ENCODE peak calls at places on chromosomes 13 and 19, in eight cellular contexts. One of them, this sample, is unnamed.

GRCh38 chr13:113420833-113421600 is 32.3 kb downstream of the ADPRHL1 start:
- DNase-seq in activated B cell treated with CpG ODN at 0.5 μM for 24 hours: no peak
- DNase-seq in mucosa of gallbladder: no peak
- DNase-seq in aorta: peak
- DNase-seq in fibroblast of lung: no peak
- DNase-seq in coronary artery: no peak
- DNase-seq in osteocyte: no peak
- DNase-seq in stimulated activated CD8-positive, alpha-beta memory T cell treated with anti-CD3 and anti-CD28 coated beads, Interleukin-7, amount 100 ng/mL, for 1 hour: no peak
- DNase-seq in this sample: no peak

GRCh38 chr19:51784922-51785690 is 9.9 kb upstream of the FPR3 start:
- DNase-seq in osteocyte: no peak
- DNase-seq in coronary artery: peak
- DNase-seq in stimulated activated CD8-positive, alpha-beta memory T cell treated with anti-CD3 and anti-CD28 coated beads, Interleukin-7, amount 100 ng/mL, for 1 hour: no peak
- DNase-seq in aorta: no peak
- DNase-seq in fibroblast of lung: peak
- DNase-seq in mucosa of gallbladder: peak
- DNase-seq in activated B cell treated with CpG ODN at 0.5 μM for 24 hours: no peak
- DNase-seq in this sample: peak

GRCh38 chr13:75796825-75797224 is 160.7 kb downstream of the LMO7 start:
- DNase-seq in coronary artery: no peak
- DNase-seq in fibroblast of lung: no peak
- DNase-seq in osteocyte: no peak
- DNase-seq in aorta: no peak
- DNase-seq in activated B cell treated with CpG ODN at 0.5 μM for 24 hours: no peak
- DNase-seq in mucosa of gallbladder: no peak
- DNase-seq in stimulated activated CD8-positive, alpha-beta memory T cell treated with anti-CD3 and anti-CD28 coated beads, Interleukin-7, amount 100 ng/mL, for 1 hour: no peak
- DNase-seq in this sample: no peak

GRCh38 chr13:99269627-99270252 is 11.6 kb upstream of the GPR18 start:
- DNase-seq in coronary artery: no peak
- DNase-seq in aorta: no peak
- DNase-seq in fibroblast of lung: peak
- DNase-seq in mucosa of gallbladder: no peak
- DNase-seq in activated B cell treated with CpG ODN at 0.5 μM for 24 hours: no peak
- DNase-seq in stimulated activated CD8-positive, alpha-beta memory T cell treated with anti-CD3 and anti-CD28 coated beads, Interleukin-7, amount 100 ng/mL, for 1 hour: no peak
- DNase-seq in osteocyte: no peak
- DNase-seq in this sample: peak

GRCh38 chr19:36059180-36059910 is 4.6 kb downstream of the WDR62 start:
- DNase-seq in osteocyte: no peak
- DNase-seq in fibroblast of lung: no peak
- DNase-seq in coronary artery: no peak
- DNase-seq in mucosa of gallbladder: no peak
- DNase-seq in activated B cell treated with CpG ODN at 0.5 μM for 24 hours: no peak
- DNase-seq in aorta: no peak
- DNase-seq in stimulated activated CD8-positive, alpha-beta memory T cell treated with anti-CD3 and anti-CD28 coated beads, Interleukin-7, amount 100 ng/mL, for 1 hour: no peak
- DNase-seq in this sample: no peak

GRCh38 chr19:42367929-42368328 is 22.2 kb downstream of the CNFN start:
- DNase-seq in coronary artery: no peak
- DNase-seq in activated B cell treated with CpG ODN at 0.5 μM for 24 hours: no peak
- DNase-seq in aorta: no peak
- DNase-seq in stimulated activated CD8-positive, alpha-beta memory T cell treated with anti-CD3 and anti-CD28 coated beads, Interleukin-7, amount 100 ng/mL, for 1 hour: no peak
- DNase-seq in osteocyte: no peak
- DNase-seq in mucosa of gallbladder: no peak
- DNase-seq in fibroblast of lung: no peak
- DNase-seq in this sample: no peak

GRCh38 chr13:52345048-52345447 is 60.9 kb downstream of the THSD1 start:
- DNase-seq in fibroblast of lung: peak
- DNase-seq in mucosa of gallbladder: no peak
- DNase-seq in stimulated activated CD8-positive, alpha-beta memory T cell treated with anti-CD3 and anti-CD28 coated beads, Interleukin-7, amount 100 ng/mL, for 1 hour: no peak
- DNase-seq in activated B cell treated with CpG ODN at 0.5 μM for 24 hours: no peak
- DNase-seq in aorta: no peak
- DNase-seq in osteocyte: no peak
- DNase-seq in coronary artery: no peak
- DNase-seq in this sample: peak

GRCh38 chr19:801861-802496 is 4.7 kb downstream of the PTBP1 start:
- DNase-seq in stimulated activated CD8-positive, alpha-beta memory T cell treated with anti-CD3 and anti-CD28 coated beads, Interleukin-7, amount 100 ng/mL, for 1 hour: no peak
- DNase-seq in aorta: no peak
- DNase-seq in fibroblast of lung: peak
- DNase-seq in coronary artery: no peak
- DNase-seq in osteocyte: no peak
- DNase-seq in mucosa of gallbladder: peak
- DNase-seq in activated B cell treated with CpG ODN at 0.5 μM for 24 hours: no peak
- DNase-seq in this sample: peak

GRCh38 chr13:40922437-40923040 is 96.6 kb downstream of the ELF1 start:
- DNase-seq in aorta: no peak
- DNase-seq in fibroblast of lung: no peak
- DNase-seq in activated B cell treated with CpG ODN at 0.5 μM for 24 hours: no peak
- DNase-seq in stimulated activated CD8-positive, alpha-beta memory T cell treated with anti-CD3 and anti-CD28 coated beads, Interleukin-7, amount 100 ng/mL, for 1 hour: no peak
- DNase-seq in osteocyte: no peak
- DNase-seq in coronary artery: no peak
- DNase-seq in mucosa of gallbladder: no peak
- DNase-seq in this sample: no peak

GRCh38 chr19:6239871-6240676 is 39.7 kb downstream of the MLLT1 start:
- DNase-seq in mucosa of gallbladder: no peak
- DNase-seq in fibroblast of lung: no peak
- DNase-seq in aorta: peak
- DNase-seq in stimulated activated CD8-positive, alpha-beta memory T cell treated with anti-CD3 and anti-CD28 coated beads, Interleukin-7, amount 100 ng/mL, for 1 hour: no peak
- DNase-seq in coronary artery: no peak
- DNase-seq in activated B cell treated with CpG ODN at 0.5 μM for 24 hours: no peak
- DNase-seq in osteocyte: no peak
- DNase-seq in this sample: no peak

GRCh38 chr19:48090281-48090802 is 20.3 kb downstream of the PLA2G4C start:
- DNase-seq in aorta: peak
- DNase-seq in stimulated activated CD8-positive, alpha-beta memory T cell treated with anti-CD3 and anti-CD28 coated beads, Interleukin-7, amount 100 ng/mL, for 1 hour: no peak
- DNase-seq in fibroblast of lung: no peak
- DNase-seq in activated B cell treated with CpG ODN at 0.5 μM for 24 hours: no peak
- DNase-seq in mucosa of gallbladder: no peak
- DNase-seq in coronary artery: no peak
- DNase-seq in osteocyte: no peak
- DNase-seq in this sample: no peak

GRCh38 chr19:41407271-41407670 is 9.7 kb downstream of the BCKDHA start:
- DNase-seq in osteocyte: no peak
- DNase-seq in fibroblast of lung: no peak
- DNase-seq in aorta: no peak
- DNase-seq in stimulated activated CD8-positive, alpha-beta memory T cell treated with anti-CD3 and anti-CD28 coated beads, Interleukin-7, amount 100 ng/mL, for 1 hour: no peak
- DNase-seq in coronary artery: no peak
- DNase-seq in activated B cell treated with CpG ODN at 0.5 μM for 24 hours: no peak
- DNase-seq in mucosa of gallbladder: no peak
- DNase-seq in this sample: no peak

This sample was measured in fibroblast of the aortic adventitia.